ENCODE peak calls at places on chromosome 2, in nine cellular contexts. I is right lobe of liver, M is body of pancreas, G is upper lobe of right lung, A is fibroblast of lung, F is OCI-LY7, D is psoas muscle, K is ovary, S is WERI-Rb-1. Q is an unnamed sample. For H3K36me3, the result is how much of the 10 kb centered on the place peaks cover.

GRCh38 chr2:205748660-205749059 is 66.4 kb downstream of the NRP2 start:
- DNase-seq in S (no peak), I (no peak), A (no peak), G (no peak), F (no peak), D (no peak), K (no peak), M (no peak), Q (no peak)

GRCh38 chr2:229032596-229033234 is 238.4 kb downstream of the PID1 start:
- DNase-seq in A (no peak), K (no peak), I (no peak), G (no peak), D (no peak), M (no peak), S (no peak), F (no peak), Q (no peak)

GRCh38 chr2:26302846-26303245 is 43.1 kb upstream of the SELENOI start:
- DNase-seq in K (no peak), S (no peak), D (peak), F (no peak), I (no peak), G (no peak), M (no peak), A (no peak), Q (no peak)

GRCh38 chr2:10524841-10525572 is 76.9 kb upstream of the ODC1 start:
- DNase-seq in F (no peak), D (no peak), S (peak), I (peak), A (no peak), K (no peak), G (no peak), M (no peak), Q (no peak)

GRCh38 chr2:225100269-225100668 is 58.0 kb upstream of the DOCK10 start:
- DNase-seq in M (no peak), G (no peak), K (no peak), D (no peak), I (no peak), F (no peak), S (no peak), A (no peak), Q (no peak)

GRCh38 chr2:70367722-70368323 is 66.0 kb upstream of the FAM136A start:
- DNase-seq in D (no peak), F (no peak), I (no peak), A (peak), M (peak), G (no peak), K (no peak), S (no peak), Q (no peak)

GRCh38 chr2:163205696-163206267 is 367.2 kb upstream of the KCNH7 start:
- DNase-seq in S (no peak), M (no peak), K (no peak), D (no peak), G (no peak), F (no peak), A (no peak), I (no peak), Q (no peak)

GRCh38 chr2:61713457-61713856 is 140.4 kb downstream of the FAM161A start:
- DNase-seq in M (peak), G (no peak), I (peak), A (no peak), D (no peak), K (no peak), F (no peak), S (no peak), Q (no peak)

GRCh38 chr2:112547333-112547732 is 5.1 kb downstream of the POLR1B start:
- DNase-seq in M (peak), D (peak), S (no peak), A (peak), G (no peak), K (no peak), F (no peak), I (peak), Q (no peak)

GRCh38 chr2:157840568-157841156 is 35.5 kb downstream of the ACVR1 start:
- DNase-seq in I (peak), M (peak), F (no peak), A (peak), G (peak), S (no peak), D (peak), K (peak), Q (no peak)

GRCh38 chr2:159807183-159808037 is 9.4 kb upstream of the CD302 start:
- DNase-seq in M (peak), I (peak), G (no peak), F (peak), D (no peak), S (peak), K (peak), A (peak), Q (no peak)

DNA sequence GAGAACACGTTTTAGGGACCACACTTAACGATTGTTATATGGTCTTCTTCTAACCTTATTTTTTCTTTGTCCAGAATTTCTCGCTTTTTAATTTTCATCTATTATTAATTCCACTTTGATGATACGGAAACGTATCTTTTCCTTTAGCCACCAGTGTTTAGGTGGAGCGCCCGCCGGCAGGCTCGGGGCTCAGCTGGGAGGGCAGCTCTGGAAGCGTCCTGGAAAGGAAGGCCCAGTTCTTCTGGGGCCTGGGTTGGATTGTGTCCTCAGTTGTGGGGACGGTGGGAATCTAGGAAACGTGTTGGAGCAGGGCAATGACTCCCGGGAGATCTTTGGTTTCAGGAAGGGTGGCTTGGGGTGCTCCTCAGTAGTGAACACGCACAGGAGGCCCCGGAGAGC is 19.4 kb upstream of the SOX11 start:
- DNase-seq in K (no peak), D (no peak), G (no peak), M (no peak), S (no peak), I (no peak), F (no peak), A (no peak), Q (no peak)
- H3K4me3 ChIP-seq in K (no peak), D (no peak), G (no peak), M (no peak), S (peak), I (no peak), F (no peak), A (no peak), Q (no peak)

GRCh38 chr2:216064014-216064630 is 17.5 kb downstream of the PECR start:
- DNase-seq in M (no peak), I (no peak), K (no peak), G (no peak), S (no peak), A (no peak), D (no peak), F (no peak), Q (no peak)
- TF ChIP-seq CTCF in M (no peak), I (no peak), K (no peak), G (peak), S (peak), A (no peak), D (no peak), F (peak), Q (no peak)

GRCh38 chr2:216121255-216121654 is 12.1 kb downstream of the XRCC5 start:
- DNase-seq in G (no peak), K (no peak), A (no peak), I (no peak), M (no peak), S (no peak), D (no peak), F (no peak), Q (no peak)
- H3K36me3 ChIP-seq in G (half or more), K (under half), A (under half), I (half or more), M (under half), S (half or more), D (under half), F (half or more), Q (under half)

GRCh38 chr2:172856561-172856960 is 120.9 kb downstream of the RAPGEF4 start:
- DNase-seq in D (no peak), A (no peak), G (no peak), M (no peak), S (no peak), K (no peak), F (no peak), I (no peak), Q (no peak)
- H3K4me3 ChIP-seq in D (no peak), A (no peak), G (no peak), M (no peak), S (no peak), K (no peak), F (no peak), I (no peak), Q (no peak)

GRCh38 chr2:5074738-5075137 is 617.4 kb upstream of the SOX11 start:
- DNase-seq in I (no peak), A (no peak), M (no peak), S (no peak), D (no peak), G (no peak), F (no peak), K (no peak), Q (no peak)

GRCh38 chr2:5076599-5076998 is 615.6 kb upstream of the SOX11 start:
- DNase-seq in M (no peak), D (no peak), S (no peak), A (no peak), K (no peak), I (no peak), G (no peak), F (no peak), Q (no peak)

GRCh38 chr2:5077479-5078089 is 614.6 kb upstream of the SOX11 start:
- DNase-seq in I (no peak), D (no peak), M (no peak), F (no peak), A (peak), K (no peak), S (peak), G (no peak), Q (no peak)
- TF ChIP-seq CTCF in I (no peak), D (no peak), M (no peak), F (no peak), A (no peak), K (no peak), S (no peak), G (no peak), Q (no peak)